ENCODE peak calls at places on chromosomes 6 and 20, in four cellular contexts. V is nephron progenitor cell; E is activated CD4-positive, alpha-beta T cell treated with anti-CD3 and anti-CD28 coated beads, Interleukin-2, amount 50 U/mL, for 48 hours; Z is Peyer's patch. U is an unnamed sample.
A peak's percentile ranks its signal among the peaks of the same experiment; 100 is the strongest.

GRCh38 chr6:36914227-36914794 is 28.6 kb downstream of the C6orf89 start:
- DNase-seq in V (peak; percentile 17), E (peak; percentile 44), Z (no peak), U (no peak)

GRCh38 chr20:44959082-44959895 is 908 bp downstream of the TOMM34 start:
- DNase-seq in V (peak; percentile 27), E (peak; percentile 80), Z (peak; percentile 58), U (peak; percentile 72)

GRCh38 chr6:41733707-41734665 is 1.4 kb downstream of the TFEB start:
- DNase-seq in V (peak; percentile 85), E (peak; percentile 61), Z (peak; percentile 87), U (peak; percentile 78)

GRCh38 chr6:134020968-134021367 is 31.5 kb downstream of the SLC2A12 start:
- DNase-seq in V (no peak), E (no peak), Z (no peak), U (no peak)

GRCh38 chr20:47256665-47257236 is 99.7 kb downstream of the ZMYND8 start:
- DNase-seq in V (no peak), E (no peak), Z (no peak), U (no peak)

GRCh38 chr6:149082320-149082719 is 235.2 kb upstream of the TAB2 start:
- DNase-seq in V (peak; percentile 76), E (peak; percentile 92), Z (peak; percentile 87), U (peak; percentile 77)

GRCh38 chr6:13711384-13711725 is 280 bp downstream of the RANBP9 start:
- DNase-seq in V (no peak), E (no peak), Z (peak; percentile 65), U (peak; percentile 80)

GRCh38 chr6:1724616-1725015 is 114.9 kb downstream of the FOXC1 start:
- DNase-seq in V (no peak), E (no peak), Z (no peak), U (no peak)

GRCh38 chr6:85923013-85923430 is 280.3 kb upstream of the SYNCRIP start:
- DNase-seq in V (peak; percentile 14), E (no peak), Z (no peak), U (peak; percentile 8)

GRCh38 chr6:166307082-166307980 is 861 bp downstream of the PRR18 start:
- DNase-seq in V (peak; percentile 80), E (peak; percentile 21), Z (no peak), U (peak; percentile 19)

GRCh38 chr6:149725785-149726184 is 7.9 kb upstream of the LATS1 start:
- DNase-seq in V (no peak), E (no peak), Z (no peak), U (no peak)

GRCh38 chr6:136969433-136969832 is 47.3 kb downstream of the SLC35D3 start:
- DNase-seq in V (no peak), E (no peak), Z (no peak), U (no peak)

GRCh38 chr20:53216856-53217576 is 244.9 kb downstream of the TSHZ2 start:
- DNase-seq in V (peak; percentile 89), E (peak; percentile 85), Z (peak; percentile 71), U (peak; percentile 73)

GRCh38 chr6:162699961-162700360 is 27.6 kb downstream of the PRKN start:
- DNase-seq in V (no peak), E (no peak), Z (no peak), U (no peak)

GRCh38 chr6:14240411-14241166 is 123.0 kb downstream of the CD83 start:
- DNase-seq in V (no peak), E (no peak), Z (no peak), U (no peak)

GRCh38 chr6:138498575-138499302 is 555 bp downstream of the NHSL1 start:
- DNase-seq in V (no peak), E (no peak), Z (no peak), U (no peak)

GRCh38 chr6:12474167-12475140 is 184.3 kb downstream of the EDN1 start:
- DNase-seq in V (no peak), E (no peak), Z (no peak), U (no peak)

GRCh38 chr20:25340380-25340779 is 50.3 kb downstream of the ABHD12 start:
- DNase-seq in V (no peak), E (no peak), Z (no peak), U (no peak)

GRCh38 chr6:99933129-99933528 is 60.9 kb downstream of the MCHR2 start:
- DNase-seq in V (no peak), E (no peak), Z (no peak), U (no peak)

GRCh38 chr6:141463237-141463977 is 669.3 kb upstream of the GJE1 start:
- DNase-seq in V (no peak), E (no peak), Z (no peak), U (no peak)

GRCh38 chr20:5689451-5689850 is 60.8 kb upstream of the SHLD1 start:
- DNase-seq in V (no peak), E (no peak), Z (no peak), U (no peak)

GRCh38 chr6:116012966-116013365 is 47.7 kb downstream of the FRK start:
- DNase-seq in V (no peak), E (no peak), Z (no peak), U (no peak)

GRCh38 chr20:57109151-57109953 is 157.1 kb downstream of the BMP7 start:
- DNase-seq in V (no peak), E (no peak), Z (no peak), U (no peak)

GRCh38 chr6:56961151-56961550 is 6.2 kb downstream of the BEND6 start:
- DNase-seq in V (no peak), E (no peak), Z (no peak), U (no peak)

GRCh38 chr20:2368621-2369020 is 12.1 kb upstream of the TGM6 start:
- DNase-seq in V (no peak), E (no peak), Z (no peak), U (no peak)

GRCh38 chr6:118959903-118960302 is 24.9 kb upstream of the MCM9 start:
- DNase-seq in V (no peak), E (no peak), Z (no peak), U (no peak)

GRCh38 chr6:134299236-134299635 is 18.7 kb downstream of the SGK1 start:
- DNase-seq in V (no peak), E (no peak), Z (no peak), U (no peak)

GRCh38 chr6:108627692-108628565 is 67.2 kb downstream of the FOXO3 start:
- DNase-seq in V (no peak), E (no peak), Z (no peak), U (no peak)

GRCh38 chr20:9072741-9073310 is 3.9 kb downstream of the PLCB4 start:
- DNase-seq in V (no peak), E (no peak), Z (no peak), U (no peak)

GRCh38 chr6:111549744-111550143 is 55.9 kb downstream of the TRAF3IP2 start:
- DNase-seq in V (no peak), E (no peak), Z (no peak), U (no peak)

GRCh38 chr6:57029213-57029612 is 17.3 kb upstream of the KIAA1586 start:
- DNase-seq in V (no peak), E (no peak), Z (no peak), U (no peak)

GRCh38 chr6:123802697-123803455 is 789 bp upstream of the NKAIN2 start:
- DNase-seq in V (peak; percentile 91), E (peak; percentile 78), Z (peak; percentile 20), U (peak; percentile 68)

GRCh38 chr20:47971321-47971781 is 186.1 kb upstream of the SULF2 start:
- DNase-seq in V (no peak), E (no peak), Z (no peak), U (no peak)

GRCh38 chr20:1301031-1301529 is 27.9 kb downstream of the SDCBP2 start:
- DNase-seq in V (no peak), E (peak; percentile 58), Z (no peak), U (peak; percentile 80)

GRCh38 chr20:43736588-43737091 is 9.8 kb upstream of the GTSF1L start:
- DNase-seq in V (no peak), E (peak; percentile 53), Z (no peak), U (peak; percentile 50)

GRCh38 chr6:135566311-135567068 is 69.0 kb upstream of the AHI1 start:
- DNase-seq in V (no peak), E (no peak), Z (no peak), U (no peak)

GRCh38 chr20:11305406-11305805 is 612.3 kb upstream of the BTBD3 start:
- DNase-seq in V (no peak), E (no peak), Z (no peak), U (no peak)